ENCODE peak calls at places on chromosomes 1 and 21, in eight cellular contexts. S is AG04450; X is body of pancreas; T is CD8-positive, alpha-beta T cell; O is foreskin fibroblast; C is foreskin keratinocyte; F is psoas muscle; P is cardiac muscle cell. M is an unnamed sample.

GRCh38 chr1:223556414-223557124 is 108.9 kb downstream of the CAPN8 start:
- DNase-seq in C (peak), S (no peak), P (peak), O (peak), F (peak), X (peak), T (no peak), M (no peak)

GRCh38 chr1:150511551-150511950 is 3.6 kb downstream of the ECM1 start:
- DNase-seq in P (no peak), T (no peak), S (no peak), F (no peak), C (no peak), X (peak), O (no peak), M (no peak)

GRCh38 chr1:178354816-178355215 is 141.9 kb downstream of the CLEC20A start:
- DNase-seq in C (no peak), F (no peak), X (no peak), T (no peak), O (no peak), P (no peak), S (no peak), M (no peak)

GRCh38 chr1:157512036-157512969 is 40.0 kb downstream of the FCRL5 start:
- DNase-seq in P (no peak), O (no peak), C (no peak), F (no peak), X (no peak), S (no peak), T (no peak), M (no peak)

GRCh38 chr1:35298464-35298863 is 30.0 kb downstream of the ZMYM4 start:
- DNase-seq in P (peak), X (no peak), S (no peak), F (no peak), T (no peak), C (peak), O (peak), M (no peak)

GRCh38 chr21:38993561-38993960 is 187.8 kb downstream of the ETS2 start:
- DNase-seq in X (peak), S (peak), O (peak), C (peak), P (peak), F (peak), T (no peak), M (no peak)

GRCh38 chr1:15110128-15110866 is 43.2 kb upstream of the TMEM51 start:
- DNase-seq in C (no peak), X (no peak), O (no peak), T (no peak), P (no peak), F (no peak), S (no peak), M (no peak)

GRCh38 chr1:156104065-156104810 is 10.3 kb upstream of the LMNA start:
- DNase-seq in S (no peak), T (no peak), X (peak), C (peak), P (peak), F (peak), O (peak), M (no peak)

GRCh38 chr1:6998267-6998666 is 213.0 kb downstream of the CAMTA1 start:
- DNase-seq in T (no peak), O (no peak), X (peak), F (no peak), C (no peak), P (peak), S (no peak), M (no peak)

GRCh38 chr1:243718893-243719292 is 131.2 kb downstream of the AKT3 start:
- DNase-seq in F (no peak), C (peak), X (no peak), P (no peak), O (peak), T (no peak), S (peak), M (no peak)

GRCh38 chr1:183411091-183411490 is 7.1 kb downstream of the NMNAT2 start:
- DNase-seq in T (no peak), C (no peak), X (no peak), P (no peak), S (no peak), O (no peak), F (no peak), M (no peak)

GRCh38 chr1:64006276-64007051 is 197.0 kb upstream of the UBE2U start:
- DNase-seq in P (no peak), C (peak), S (no peak), O (peak), X (peak), F (no peak), T (no peak), M (no peak)

GRCh38 chr1:119422631-119423030 is 7.7 kb downstream of the HSD3B2 start:
- DNase-seq in S (no peak), X (no peak), F (no peak), O (no peak), P (no peak), C (no peak), T (no peak), M (no peak)

GRCh38 chr1:68401506-68401905 is 48.2 kb downstream of the RPE65 start:
- DNase-seq in O (no peak), X (no peak), S (no peak), F (no peak), T (no peak), P (no peak), C (no peak), M (no peak)

GRCh38 chr1:65691152-65691900 is 101.4 kb upstream of the PDE4B start:
- DNase-seq in T (no peak), C (no peak), O (no peak), F (no peak), S (no peak), X (no peak), P (no peak), M (no peak)

GRCh38 chr1:18217398-18218043 is 109.9 kb downstream of the IGSF21 start:
- DNase-seq in P (peak), X (no peak), S (no peak), O (no peak), F (no peak), T (no peak), C (no peak), M (no peak)

GRCh38 chr1:25888426-25888987 is 13.0 kb upstream of the PAQR7 start:
- DNase-seq in T (no peak), P (no peak), O (no peak), X (no peak), F (no peak), C (peak), S (no peak), M (no peak)

GRCh38 chr1:187408217-187409004 is 579.7 kb downstream of the PLA2G4A start:
- DNase-seq in O (no peak), T (no peak), C (peak), S (peak), F (no peak), X (no peak), P (no peak), M (no peak)

GRCh38 chr1:16204634-16205332 is 7.7 kb downstream of the ARHGEF19 start:
- DNase-seq in F (no peak), T (peak), P (peak), S (no peak), X (peak), C (no peak), O (no peak), M (no peak)

GRCh38 chr1:43796111-43796581 is 88.8 kb downstream of the ST3GAL3 start:
- DNase-seq in X (no peak), S (no peak), T (no peak), O (peak), C (peak), F (no peak), P (no peak), M (no peak)

GRCh38 chr21:31921079-31921478 is 48.3 kb downstream of the HUNK start:
- DNase-seq in O (no peak), F (no peak), X (no peak), T (no peak), P (no peak), C (peak), S (no peak), M (no peak)

GRCh38 chr1:157409927-157410326 is 142.4 kb downstream of the FCRL5 start:
- DNase-seq in X (no peak), S (no peak), T (no peak), C (no peak), P (no peak), O (no peak), F (no peak), M (no peak)

GRCh38 chr1:165837838-165838364 is 10.5 kb downstream of the UCK2 start:
- DNase-seq in P (no peak), X (no peak), T (no peak), F (no peak), S (no peak), C (no peak), O (no peak), M (no peak)

GRCh38 chr1:53306168-53306567 is 21.7 kb downstream of the LRP8 start:
- DNase-seq in F (no peak), C (peak), P (no peak), S (no peak), X (no peak), T (no peak), O (no peak), M (no peak)

GRCh38 chr1:230366504-230366915 is 59.6 kb downstream of the PGBD5 start:
- DNase-seq in P (no peak), S (no peak), F (no peak), C (no peak), T (no peak), O (no peak), X (no peak), M (no peak)

GRCh38 chr21:44090332-44090731 is 16.9 kb upstream of the PWP2 start:
- DNase-seq in X (no peak), S (no peak), C (no peak), F (no peak), O (no peak), P (no peak), T (no peak), M (peak)

GRCh38 chr1:206685749-206686485 is 1.2 kb downstream of the MAPKAPK2 start:
- DNase-seq in P (peak), T (peak), F (peak), O (peak), X (peak), S (no peak), C (peak), M (peak)

GRCh38 chr1:45682942-45683341 is 3.4 kb downstream of the GPBP1L1 start:
- DNase-seq in O (no peak), P (no peak), S (no peak), X (no peak), F (no peak), T (no peak), C (no peak), M (no peak)

GRCh38 chr1:157176591-157177121 is 38.5 kb upstream of the ETV3 start:
- DNase-seq in F (no peak), T (no peak), P (no peak), O (no peak), X (no peak), C (no peak), S (no peak), M (no peak)

GRCh38 chr1:110615548-110616130 is 9.5 kb upstream of the KCNA2 start:
- DNase-seq in F (peak), C (peak), O (peak), X (peak), T (no peak), P (peak), S (peak), M (no peak)

GRCh38 chr21:29413683-29414082 is 115.0 kb downstream of the BACH1 start:
- DNase-seq in P (no peak), F (no peak), S (no peak), T (no peak), O (no peak), X (no peak), C (peak), M (no peak)

GRCh38 chr1:223628233-223628632 is 37.3 kb downstream of the CAPN8 start:
- DNase-seq in P (peak), T (peak), F (peak), O (no peak), C (no peak), X (peak), S (peak), M (no peak)

GRCh38 chr1:64495878-64496277 is 25.9 kb downstream of the CACHD1 start:
- DNase-seq in F (no peak), P (no peak), X (no peak), T (no peak), S (no peak), O (no peak), C (no peak), M (no peak)

GRCh38 chr1:5891736-5892135 is 100.5 kb downstream of the NPHP4 start:
- DNase-seq in C (no peak), P (no peak), X (no peak), T (no peak), S (no peak), F (no peak), O (peak), M (no peak)

GRCh38 chr1:207673399-207673798 is 28.5 kb downstream of the CR1L start:
- DNase-seq in C (peak), F (no peak), T (no peak), S (no peak), X (no peak), P (no peak), O (no peak), M (no peak)

GRCh38 chr1:167683641-167684502 is 37.9 kb upstream of the MPZL1 start:
- DNase-seq in O (no peak), T (no peak), X (no peak), S (peak), C (no peak), F (peak), P (peak), M (no peak)

GRCh38 chr1:161088587-161089110 is 709 bp downstream of the NECTIN4 start:
- DNase-seq in X (peak), O (peak), P (no peak), T (no peak), F (no peak), C (peak), S (no peak), M (no peak)

GRCh38 chr1:67333603-67334002 is 25.9 kb downstream of the IL12RB2 start:
- DNase-seq in O (no peak), F (no peak), C (peak), X (no peak), S (no peak), T (no peak), P (no peak), M (no peak)

GRCh38 chr1:36383240-36383639 is 2.5 kb downstream of the STK40 start:
- DNase-seq in C (no peak), S (no peak), T (no peak), P (no peak), O (no peak), F (no peak), X (peak), M (no peak)

GRCh38 chr21:40950970-40951369 is 104.0 kb upstream of the DSCAM start:
- DNase-seq in P (no peak), C (peak), F (no peak), X (no peak), S (no peak), O (no peak), T (no peak), M (no peak)

DNA sequence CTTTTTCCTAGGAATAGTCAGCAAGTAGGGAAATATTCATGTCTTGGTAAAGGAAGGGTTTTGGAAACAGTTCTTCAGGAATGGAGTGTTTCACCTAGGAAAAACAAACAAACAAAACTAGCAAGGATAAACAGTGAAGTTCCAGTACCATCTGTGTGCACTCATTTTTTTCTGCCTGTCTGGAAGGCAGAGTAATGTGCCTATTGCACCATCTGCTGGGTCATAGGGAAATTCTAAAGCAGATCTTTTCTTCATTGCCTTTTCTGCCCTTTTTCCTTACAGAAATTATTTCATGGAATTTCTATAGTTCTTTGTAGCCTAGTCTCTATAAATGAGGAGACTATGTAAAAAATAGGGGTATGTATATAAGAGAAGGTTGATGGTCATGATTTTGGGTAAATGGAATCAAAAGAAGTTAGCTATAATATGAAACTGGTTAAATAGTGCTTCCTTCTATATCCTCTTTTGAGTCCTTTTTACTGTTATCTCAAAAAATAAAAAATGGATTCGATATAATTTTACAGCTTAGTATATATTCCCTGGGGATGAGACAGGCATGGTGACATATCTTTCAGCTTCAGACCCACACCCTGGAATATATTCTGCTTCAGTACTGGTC is 3.4 kb upstream of the HRNR start:
- DNase-seq in P (no peak), S (no peak), C (peak), X (no peak), T (no peak), O (peak), F (no peak), M (no peak)
- TF ChIP-seq CTCF in P (no peak), S (no peak), C (peak), X (peak), T (no peak), O (no peak), F (no peak), M (no peak)

GRCh38 chr1:54510715-54511270 is 37.2 kb upstream of the ACOT11 start:
- DNase-seq in P (no peak), X (no peak), F (no peak), T (no peak), S (no peak), C (no peak), O (no peak), M (no peak)
- TF ChIP-seq CTCF in P (no peak), X (no peak), F (no peak), T (no peak), S (no peak), C (peak), O (no peak), M (no peak)

GRCh38 chr1:30085814-30086770 is 637.3 kb downstream of the MATN1 start:
- DNase-seq in F (peak), C (no peak), S (no peak), O (peak), T (no peak), P (peak), X (peak), M (peak)
- TF ChIP-seq CTCF in F (peak), C (peak), S (peak), O (peak), T (no peak), P (peak), X (peak), M (peak)

DNA sequence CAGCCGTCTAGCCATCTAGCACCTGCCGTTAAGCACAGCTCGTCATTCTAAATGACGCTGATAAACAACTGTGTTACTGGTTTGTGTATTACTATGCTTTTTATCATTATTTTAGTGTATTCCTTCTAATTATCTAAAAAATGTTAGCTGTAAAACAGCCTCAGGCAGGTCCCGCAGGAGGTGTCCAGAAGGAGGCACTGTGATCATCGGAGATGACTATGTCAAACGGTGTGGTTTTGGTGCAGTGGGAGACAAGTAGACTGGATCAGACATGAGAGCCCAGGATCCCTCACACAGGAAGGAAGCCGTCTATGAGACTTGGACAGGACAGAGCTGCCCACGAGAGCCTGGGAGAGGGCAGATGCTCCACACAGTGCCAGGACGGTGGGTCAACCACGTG is 55.3 kb upstream of the COL6A1 start:
- DNase-seq in X (no peak), P (no peak), C (no peak), F (no peak), O (no peak), T (no peak), S (no peak), M (no peak)
- TF ChIP-seq CTCF in X (no peak), P (no peak), C (no peak), F (no peak), O (no peak), T (no peak), S (peak), M (no peak)

GRCh38 chr1:202230939-202231645 is 37.5 kb downstream of the LGR6 start:
- DNase-seq in T (no peak), O (no peak), F (no peak), P (no peak), C (no peak), X (no peak), S (no peak), M (no peak)

GRCh38 chr1:202230061-202230938 is 36.7 kb downstream of the LGR6 start:
- DNase-seq in T (no peak), X (no peak), O (no peak), S (no peak), C (no peak), P (no peak), F (no peak), M (no peak)

GRCh38 chr1:202227997-202228401 is 34.4 kb downstream of the LGR6 start:
- DNase-seq in O (no peak), P (no peak), S (no peak), T (no peak), F (no peak), C (no peak), X (no peak), M (no peak)

GRCh38 chr1:202228484-202229122 is 35.0 kb downstream of the LGR6 start:
- DNase-seq in T (no peak), P (no peak), C (peak), X (no peak), F (no peak), O (no peak), S (no peak), M (no peak)

DNA sequence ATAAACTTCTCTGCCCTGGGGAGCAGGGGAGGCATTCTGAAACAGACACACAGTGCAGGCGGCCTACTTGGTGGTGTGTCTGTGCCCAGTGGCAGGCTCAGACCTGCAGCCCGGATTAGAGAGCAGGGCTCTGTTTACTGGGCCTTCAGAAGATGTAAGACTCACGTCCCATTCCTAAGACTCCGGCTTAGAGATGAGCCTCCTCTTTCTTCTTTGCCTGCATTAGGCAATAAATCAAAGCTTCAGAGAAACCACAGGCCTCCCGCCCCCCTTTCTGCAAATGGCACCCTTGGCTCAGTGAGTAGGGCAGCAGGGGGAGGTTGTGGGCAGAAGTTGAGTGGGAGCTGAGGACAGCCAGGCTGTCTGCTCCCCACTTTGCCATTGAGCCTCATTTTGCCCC is 35.8 kb downstream of the LGR6 start:
- DNase-seq in C (peak), X (no peak), F (no peak), T (no peak), S (no peak), O (no peak), P (no peak), M (no peak)
- TF ChIP-seq CTCF in C (no peak), X (no peak), F (no peak), T (no peak), S (no peak), O (no peak), P (no peak), M (no peak)

GRCh38 chr1:38068980-38069340 is 22.4 kb upstream of the POU3F1 start:
- DNase-seq in C (no peak), O (no peak), F (no peak), S (no peak), T (no peak), P (no peak), X (no peak), M (no peak)

GRCh38 chr1:38073926-38074677 is 27.5 kb upstream of the POU3F1 start:
- DNase-seq in O (no peak), F (no peak), T (no peak), S (no peak), P (no peak), C (peak), X (no peak), M (no peak)

GRCh38 chr1:38072858-38073257 is 26.3 kb upstream of the POU3F1 start:
- DNase-seq in S (no peak), C (no peak), P (no peak), X (no peak), T (no peak), F (no peak), O (no peak), M (no peak)

GRCh38 chr1:38068220-38068979 is 21.8 kb upstream of the POU3F1 start:
- DNase-seq in T (no peak), O (no peak), P (no peak), C (no peak), S (no peak), X (no peak), F (no peak), M (no peak)

GRCh38 chr1:38071530-38072266 is 25.1 kb upstream of the POU3F1 start:
- DNase-seq in X (no peak), O (peak), P (no peak), T (no peak), F (no peak), C (peak), S (no peak), M (no peak)
- TF ChIP-seq CTCF in X (no peak), O (peak), P (peak), T (no peak), F (peak), C (peak), S (peak), M (peak)